ENCODE peak calls at places on chromosomes 12 and 14, in eight cellular contexts. V is heart left ventricle, F is progenitor cell of endocrine pancreas, O is heart right ventricle, E is fibroblast of mammary gland, X is endothelial cell, K is tibial artery, G is AG10803. T is an unnamed sample.

GRCh38 chr14:42110167-42110566 is 503.5 kb downstream of the LRFN5 start:
- DNase-seq in V (no peak), F (no peak), O (no peak), E (peak; percentile 82), X (peak; percentile 15), K (no peak), G (peak; percentile 65), T (no peak)

GRCh38 chr14:25351269-25351668 is 301.3 kb upstream of the STXBP6 start:
- DNase-seq in V (no peak), F (no peak), O (no peak), E (peak; percentile 74), X (no peak), K (no peak), G (no peak), T (no peak)

GRCh38 chr12:10722905-10723866 is at the start of gene YBX3:
- DNase-seq in V (peak; percentile 93), F (peak; percentile 83), O (peak; percentile 92), E (peak; percentile 77), X (peak; percentile 75), K (peak; percentile 93), G (peak; percentile 81), T (peak; percentile 64)

GRCh38 chr14:58299665-58300202 is 1.4 kb downstream of the ARID4A start:
- DNase-seq in V (no peak), F (no peak), O (no peak), E (no peak), X (no peak), K (no peak), G (no peak), T (no peak)

GRCh38 chr12:51349026-51349425 is 2.5 kb upstream of the CELA1 start:
- DNase-seq in V (no peak), F (no peak), O (no peak), E (no peak), X (no peak), K (no peak), G (peak; percentile 82), T (peak; percentile 67)

GRCh38 chr12:117832459-117833457 is 136.0 kb downstream of the KSR2 start:
- DNase-seq in V (no peak), F (no peak), O (no peak), E (peak; percentile 8), X (no peak), K (no peak), G (peak; percentile 79), T (peak; percentile 79)

GRCh38 chr12:115313929-115314328 is 630.0 kb upstream of the TBX3 start:
- DNase-seq in V (no peak), F (no peak), O (no peak), E (peak; percentile 89), X (no peak), K (no peak), G (peak; percentile 63), T (peak; percentile 69)

GRCh38 chr14:51304956-51305355 is 64.9 kb downstream of the TMX1 start:
- DNase-seq in V (no peak), F (no peak), O (no peak), E (peak; percentile 94), X (no peak), K (no peak), G (peak; percentile 96), T (peak; percentile 97)

GRCh38 chr12:32897276-32897615 is 669 bp upstream of the PKP2 start:
- DNase-seq in V (no peak), F (no peak), O (no peak), E (no peak), X (no peak), K (no peak), G (no peak), T (no peak)

GRCh38 chr14:58362798-58363412 is 32.8 kb upstream of the TOMM20L start:
- DNase-seq in V (no peak), F (no peak), O (no peak), E (peak; percentile 33), X (no peak), K (no peak), G (peak; percentile 16), T (peak; percentile 2)

GRCh38 chr12:19561411-19561961 is 122.2 kb downstream of the AEBP2 start:
- DNase-seq in V (no peak), F (no peak), O (no peak), E (peak; percentile 19), X (no peak), K (no peak), G (no peak), T (no peak)

GRCh38 chr12:49873361-49873934 is 30.3 kb downstream of the FAIM2 start:
- DNase-seq in V (no peak), F (no peak), O (no peak), E (peak; percentile 49), X (no peak), K (no peak), G (no peak), T (peak; percentile 41)

GRCh38 chr14:37197421-37198272 is at the start of gene MIPOL1:
- DNase-seq in V (peak; percentile 91), F (peak; percentile 67), O (peak; percentile 83), E (peak; percentile 82), X (peak; percentile 77), K (peak; percentile 73), G (peak; percentile 89), T (peak; percentile 82)

GRCh38 chr14:80638620-80639215 is 302.8 kb downstream of the CEP128 start:
- DNase-seq in V (no peak), F (no peak), O (no peak), E (peak; percentile 44), X (no peak), K (no peak), G (peak; percentile 72), T (peak; percentile 91)

GRCh38 chr12:91317324-91317723 is 134.7 kb upstream of the DCN start:
- DNase-seq in V (no peak), F (no peak), O (no peak), E (no peak), X (no peak), K (no peak), G (no peak), T (no peak)

GRCh38 chr12:69254857-69255256 is 15.5 kb downstream of the CPSF6 start:
- DNase-seq in V (no peak), F (no peak), O (no peak), E (no peak), X (no peak), K (no peak), G (no peak), T (no peak)

GRCh38 chr12:76847260-76847659 is 31.6 kb downstream of the CSRP2 start:
- DNase-seq in V (no peak), F (no peak), O (no peak), E (no peak), X (no peak), K (no peak), G (no peak), T (no peak)

GRCh38 chr12:86719381-86719780 is 463.2 kb upstream of the MGAT4C start:
- DNase-seq in V (no peak), F (no peak), O (no peak), E (peak; percentile 81), X (no peak), K (no peak), G (peak; percentile 37), T (peak; percentile 45)

GRCh38 chr14:85531594-85532391 is 1.8 kb downstream of the FLRT2 start:
- DNase-seq in V (peak; percentile 63), F (peak; percentile 15), O (peak; percentile 52), E (peak; percentile 85), X (peak; percentile 40), K (peak; percentile 76), G (peak; percentile 88), T (peak; percentile 90)

DNA sequence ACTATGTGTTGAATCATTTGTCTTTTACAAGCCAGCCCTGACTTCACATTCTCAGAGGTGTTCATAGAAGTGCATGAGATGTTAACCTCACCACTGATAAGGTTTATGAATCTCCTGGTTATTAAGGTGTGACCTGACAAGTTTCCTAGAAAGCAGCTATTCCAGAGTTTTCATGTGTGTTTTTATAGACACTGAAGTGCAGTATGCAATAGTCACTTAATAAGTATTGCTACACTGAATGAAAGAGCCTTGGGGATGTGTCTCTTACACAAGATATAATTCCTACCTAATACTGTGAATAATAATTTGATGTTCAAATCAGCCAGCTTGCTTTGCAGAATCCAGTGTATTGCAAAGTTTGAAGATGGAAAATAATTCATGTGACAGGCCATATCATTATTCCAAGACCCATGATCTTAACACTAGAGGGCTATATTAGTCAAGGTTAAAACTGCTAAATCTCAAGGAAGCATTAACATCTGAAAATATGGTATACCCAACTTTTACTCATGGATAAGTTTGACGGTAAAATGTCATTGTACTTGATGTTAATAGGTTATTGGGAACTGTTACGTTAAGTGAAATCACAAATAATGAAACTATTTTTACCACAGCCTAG is 13.0 kb downstream of the SLC25A3 start:
- DNase-seq in V (no peak), F (no peak), O (no peak), E (peak; percentile 12), X (no peak), K (no peak), G (no peak), T (no peak)
- TF ChIP-seq CTCF in V (no peak), F (no peak), O (no peak), E (peak; percentile 3), X (no peak), K (no peak), G (no peak), T (peak; percentile 36)

DNA sequence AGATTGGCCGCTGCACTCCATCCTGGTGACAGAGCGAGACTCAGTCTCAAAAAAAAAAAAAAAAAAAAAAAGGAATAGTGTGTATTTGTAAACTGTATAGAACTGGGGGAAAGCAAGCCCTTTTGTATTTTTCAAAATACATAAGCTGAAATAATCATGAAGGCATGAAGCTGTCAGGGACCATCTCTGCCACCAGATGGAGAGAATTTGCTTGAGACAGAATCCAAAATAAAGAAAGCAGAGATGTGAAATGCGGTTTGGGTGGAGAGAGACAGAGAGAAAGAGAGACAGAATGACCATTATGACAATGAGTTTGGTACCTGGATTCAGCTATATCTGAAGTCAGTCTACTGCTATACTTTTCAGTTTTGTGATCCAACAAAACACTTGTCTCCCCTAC is 155.7 kb upstream of the LRIG3 start:
- DNase-seq in V (no peak), F (no peak), O (no peak), E (no peak), X (no peak), K (no peak), G (no peak), T (no peak)
- TF ChIP-seq CTCF in V (no peak), F (no peak), O (no peak), E (peak; percentile 4), X (no peak), K (peak; percentile 16), G (peak; percentile 35), T (peak; percentile 33)

GRCh38 chr12:22459872-22460490 is 84.4 kb downstream of the C2CD5 start:
- DNase-seq in V (no peak), F (no peak), O (no peak), E (peak; percentile 59), X (no peak), K (no peak), G (peak; percentile 62), T (peak; percentile 48)
- TF ChIP-seq CTCF in V (peak; percentile 73), F (peak; percentile 79), O (no peak), E (peak; percentile 60), X (peak; percentile 66), K (peak; percentile 44), G (peak; percentile 83), T (peak; percentile 85)

DNA sequence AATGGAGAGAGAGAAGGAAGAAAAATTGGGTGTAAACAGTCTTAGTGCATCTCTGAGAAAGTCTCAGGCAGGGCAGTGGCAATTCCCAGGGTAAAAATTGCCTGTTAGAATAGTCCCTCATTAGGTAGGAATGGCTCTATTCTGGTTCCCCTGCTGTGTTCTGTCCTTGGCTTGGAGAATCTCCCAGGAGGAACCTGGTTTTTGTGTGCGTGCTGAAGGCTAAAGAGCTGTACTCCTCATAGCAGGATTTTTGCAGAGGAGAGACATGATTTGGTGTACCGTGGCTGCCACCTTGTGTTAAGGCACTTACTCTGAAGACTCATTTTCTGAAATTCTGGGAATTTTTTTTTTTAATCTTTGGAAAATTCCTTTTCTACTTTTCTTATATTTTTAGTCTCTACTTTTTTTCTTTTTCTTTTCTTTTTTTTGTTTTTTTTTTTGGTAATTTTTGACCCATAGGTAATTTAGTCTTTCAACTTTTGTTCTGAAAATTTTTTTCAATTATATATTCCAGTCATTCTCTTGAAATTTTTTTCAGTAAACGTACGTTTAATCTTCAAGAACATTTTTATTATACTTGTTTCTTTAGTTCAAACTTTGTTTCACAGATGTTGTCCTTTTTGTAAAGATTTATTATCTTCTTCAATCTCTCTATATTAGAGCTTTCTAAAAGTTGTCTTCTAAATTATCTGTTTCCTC is 63.8 kb downstream of the FBXO33 start:
- DNase-seq in V (peak; percentile 26), F (peak; percentile 22), O (peak; percentile 48), E (peak; percentile 82), X (peak; percentile 52), K (peak; percentile 25), G (peak; percentile 81), T (peak; percentile 71)
- TF ChIP-seq CTCF in V (peak; percentile 67), F (peak; percentile 81), O (no peak), E (peak; percentile 68), X (peak; percentile 39), K (peak; percentile 26), G (peak; percentile 80), T (peak; percentile 80)